ENCODE peak calls at places on chromosomes 16 and 17, in seven cellular contexts. M, A, I, Z, P, O and Y are unnamed samples.

GRCh38 chr16:49876716-49877129 is 20.8 kb upstream of the ZNF423 start:
- DNase-seq in M (peak; percentile 83), I (no peak), Z (peak; percentile 85), A (peak; percentile 80), O (no peak), P (peak; percentile 85), Y (peak; percentile 85)

GRCh38 chr17:40015005-40015997 is at the start of gene CSF3:
- DNase-seq in I (no peak), A (peak; percentile 69), Z (no peak), M (peak; percentile 53), O (no peak), P (peak; percentile 55), Y (no peak)

GRCh38 chr17:47732399-47733046 is 513 bp upstream of the TBX21 start:
- DNase-seq in O (no peak), Z (no peak), P (no peak), A (no peak), I (no peak), M (no peak), Y (no peak)

GRCh38 chr16:3304370-3304769 is 860 bp downstream of the TIGD7 start:
- DNase-seq in I (peak; percentile 17), Z (no peak), P (no peak), A (no peak), M (no peak), O (no peak), Y (no peak)

GRCh38 chr16:55039042-55039441 is 108.4 kb downstream of the IRX5 start:
- DNase-seq in Z (no peak), M (no peak), A (no peak), O (no peak), I (no peak), P (no peak), Y (no peak)

GRCh38 chr16:1154291-1154886 is 1.5 kb downstream of the CACNA1H start:
- DNase-seq in M (peak; percentile 56), O (no peak), Z (no peak), A (no peak), P (no peak), I (no peak), Y (no peak)

GRCh38 chr17:44331249-44331760 is 6.7 kb upstream of the SLC25A39 start:
- DNase-seq in P (peak; percentile 80), Z (peak; percentile 83), A (peak; percentile 57), I (peak; percentile 65), O (no peak), M (peak; percentile 89), Y (peak; percentile 77)

GRCh38 chr17:50863221-50863843 is 2.8 kb downstream of the TOB1 start:
- DNase-seq in P (peak; percentile 62), M (peak; percentile 69), Z (no peak), A (no peak), I (no peak), O (peak; percentile 58), Y (no peak)

GRCh38 chr16:3938471-3938842 is 57.9 kb upstream of the CREBBP start:
- DNase-seq in M (no peak), P (no peak), O (no peak), Z (no peak), I (no peak), A (no peak), Y (no peak)

DNA sequence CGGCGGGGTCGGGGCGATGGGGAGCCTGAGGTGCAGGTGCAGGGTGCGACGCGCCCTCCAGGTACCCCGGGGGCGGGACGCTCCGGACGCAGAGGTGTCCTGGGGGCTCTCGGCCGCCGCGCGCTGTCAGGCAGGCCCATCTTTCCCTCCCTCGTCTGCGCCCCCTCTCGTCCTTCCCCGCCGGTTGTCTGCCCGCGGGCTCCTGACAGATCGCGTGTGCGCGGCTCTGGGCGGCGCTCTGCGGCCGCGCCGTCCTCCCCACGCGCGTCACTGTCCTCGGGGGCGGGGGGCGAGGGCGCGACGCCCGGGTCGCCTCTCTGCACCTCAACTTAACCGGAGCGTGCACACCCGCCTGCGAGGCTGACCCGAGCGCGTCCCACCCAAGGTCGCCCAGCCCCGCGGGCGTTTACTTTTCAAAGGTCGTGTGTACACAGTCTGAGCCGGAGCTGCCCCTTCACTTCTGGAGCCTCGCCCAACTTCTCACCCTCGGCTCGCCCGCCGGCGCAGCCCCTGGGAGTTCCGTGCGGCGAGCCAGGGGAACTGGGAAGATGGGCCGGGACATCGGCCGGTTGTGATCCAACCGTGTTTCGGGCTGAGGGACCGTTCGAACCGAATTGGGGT is 512 bp downstream of the AKAP1 start:
- DNase-seq in M (peak; percentile 82), Z (peak; percentile 80), I (peak; percentile 23), O (peak; percentile 54), A (peak; percentile 94), P (peak; percentile 70), Y (peak; percentile 82)
- TF ChIP-seq CTCF in M (peak; percentile 42), Z (peak; percentile 32), I (peak; percentile 20), O (no peak), A (no peak), P (no peak), Y (peak; percentile 26)

DNA sequence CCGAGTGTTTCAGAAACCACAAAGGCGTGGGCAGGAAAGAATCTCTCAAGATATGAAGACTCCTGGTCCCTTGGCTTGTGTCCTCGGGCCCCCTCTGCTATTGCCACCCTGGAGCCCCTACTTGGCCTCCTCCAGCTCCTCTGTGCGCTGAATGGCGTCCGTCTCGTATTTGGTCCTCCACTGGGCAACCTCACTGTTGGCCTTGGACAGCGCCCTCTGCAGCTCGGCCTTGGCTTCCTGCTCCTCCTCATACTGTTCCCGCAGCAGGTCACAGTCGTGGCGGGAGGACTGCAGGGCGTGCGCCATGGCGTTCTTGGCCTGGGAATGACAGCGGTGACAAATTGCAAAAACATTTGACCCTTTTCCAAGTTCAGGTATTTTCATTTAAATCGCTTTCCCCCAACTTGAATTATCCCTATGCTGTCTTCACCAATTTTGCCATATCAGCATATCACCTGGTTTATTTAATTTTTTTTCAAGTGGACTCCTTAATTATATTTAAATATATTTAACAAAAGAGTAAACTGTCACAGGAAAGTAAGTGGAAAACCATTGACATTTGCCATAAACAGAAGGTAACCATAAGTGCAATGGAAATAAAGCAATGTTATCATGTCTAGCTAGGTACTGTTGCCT is 59.7 kb downstream of the MYH13 start:
- DNase-seq in P (no peak), M (no peak), I (no peak), O (no peak), A (no peak), Z (no peak), Y (no peak)
- TF ChIP-seq CTCF in P (no peak), M (no peak), I (no peak), O (no peak), A (no peak), Z (no peak), Y (no peak)

GRCh38 chr17:53033297-53033696 is 789.4 kb upstream of the KIF2B start:
- DNase-seq in A (no peak), M (no peak), O (no peak), I (no peak), P (no peak), Z (no peak), Y (no peak)

GRCh38 chr17:53032861-53033271 is 789.9 kb upstream of the KIF2B start:
- DNase-seq in M (peak; percentile 87), A (no peak), Z (no peak), O (no peak), P (peak; percentile 46), I (no peak), Y (no peak)
- TF ChIP-seq CTCF in M (peak; percentile 81), A (no peak), Z (no peak), O (no peak), P (no peak), I (no peak), Y (no peak)

GRCh38 chr16:75496546-75496945 is 1.3 kb upstream of the CHST6 start:
- DNase-seq in Z (no peak), P (no peak), I (no peak), O (no peak), M (no peak), A (no peak), Y (no peak)

GRCh38 chr16:75494184-75494583 is 1.1 kb downstream of the CHST6 start:
- DNase-seq in P (no peak), A (no peak), Z (no peak), M (no peak), I (no peak), O (no peak), Y (no peak)

GRCh38 chr16:75494696-75495601 is at the start of gene CHST6:
- DNase-seq in Z (peak; percentile 90), P (peak; percentile 25), A (peak; percentile 65), I (no peak), M (peak; percentile 84), O (peak; percentile 69), Y (peak; percentile 86)

GRCh38 chr16:75488322-75488721 is 6.9 kb downstream of the CHST6 start:
- DNase-seq in I (no peak), P (no peak), M (no peak), Z (no peak), A (no peak), O (no peak), Y (no peak)

GRCh38 chr16:75491876-75492275 is 3.4 kb downstream of the CHST6 start:
- DNase-seq in I (no peak), Z (no peak), A (no peak), O (peak; percentile 78), M (peak; percentile 35), P (no peak), Y (no peak)
- TF ChIP-seq CTCF in I (no peak), Z (peak; percentile 3), A (no peak), O (no peak), M (peak; percentile 38), P (no peak), Y (no peak)

GRCh38 chr17:75614006-75614405 is 19.2 kb upstream of the SMIM5 start:
- DNase-seq in O (no peak), P (no peak), Z (no peak), M (peak; percentile 47), A (no peak), I (no peak), Y (no peak)
- TF ChIP-seq CTCF in O (no peak), P (no peak), Z (peak; percentile 4), M (peak; percentile 21), A (peak; percentile 41), I (no peak), Y (no peak)

GRCh38 chr16:13542284-13542683 is 377.7 kb upstream of the ERCC4 start:
- DNase-seq in Z (no peak), M (no peak), A (no peak), I (no peak), P (no peak), O (no peak), Y (no peak)
- TF ChIP-seq CTCF in Z (no peak), M (no peak), A (no peak), I (no peak), P (no peak), O (no peak), Y (no peak)